ENCODE peak calls at places on chromosomes 4 and X, in five cellular contexts. S, N, Z, Y and C are unnamed samples.

GRCh38 chr4:78818530-78818929 is 42.4 kb downstream of the BMP2K start:
- DNase-seq in S (no peak), N (no peak), Z (no peak), Y (no peak), C (no peak)

GRCh38 chrX:97330150-97330549 is 446.4 kb downstream of the RPA4 start:
- DNase-seq in S (no peak), N (no peak), Z (no peak), Y (no peak), C (no peak)

GRCh38 chrX:13077168-13077567 is 32.7 kb upstream of the FAM9C start:
- DNase-seq in S (no peak), N (no peak), Z (no peak), Y (no peak), C (peak; percentile 57)

GRCh38 chr4:185352202-185352601 is 43.5 kb downstream of the LRP2BP start:
- DNase-seq in S (no peak), N (no peak), Z (no peak), Y (no peak), C (no peak)

GRCh38 chr4:8029689-8030088 is 90.0 kb upstream of the AFAP1 start:
- DNase-seq in S (no peak), N (no peak), Z (no peak), Y (no peak), C (no peak)

GRCh38 chrX:48826135-48826875 is at the start of gene ERAS:
- DNase-seq in S (no peak), N (no peak), Z (no peak), Y (peak; percentile 52), C (peak; percentile 53)

GRCh38 chr4:116705466-116705865 is 379.9 kb downstream of the TRAM1L1 start:
- DNase-seq in S (no peak), N (no peak), Z (no peak), Y (peak; percentile 46), C (peak; percentile 77)

GRCh38 chrX:26851981-26852380 is 611.2 kb downstream of the PPP4R3C start:
- DNase-seq in S (peak; percentile 41), N (peak; percentile 0), Z (no peak), Y (no peak), C (no peak)

GRCh38 chr4:88333741-88334405 is 44.8 kb upstream of the HERC6 start:
- DNase-seq in S (no peak), N (no peak), Z (no peak), Y (no peak), C (no peak)

GRCh38 chr4:15488136-15488535 is 18.5 kb downstream of the CC2D2A start:
- DNase-seq in S (no peak), N (no peak), Z (no peak), Y (no peak), C (no peak)

GRCh38 chr4:124420166-124420695 is 292.3 kb downstream of the ANKRD50 start:
- DNase-seq in S (no peak), N (no peak), Z (no peak), Y (no peak), C (no peak)

GRCh38 chr4:145545538-145546224 is 64.0 kb downstream of the SMAD1 start:
- DNase-seq in S (no peak), N (peak; percentile 65), Z (no peak), Y (no peak), C (no peak)

GRCh38 chr4:108674356-108674977 is 24.1 kb downstream of the OSTC start:
- DNase-seq in S (no peak), N (no peak), Z (no peak), Y (no peak), C (no peak)

GRCh38 chr4:119314356-119314755 is 7.6 kb downstream of the FABP2 start:
- DNase-seq in S (no peak), N (peak; percentile 61), Z (no peak), Y (no peak), C (no peak)

GRCh38 chr4:88728146-88728545 is 30.5 kb upstream of the NAP1L5 start:
- DNase-seq in S (no peak), N (no peak), Z (no peak), Y (no peak), C (no peak)

GRCh38 chr4:145623831-145624230 is 4.6 kb downstream of the MMAA start:
- DNase-seq in S (no peak), N (no peak), Z (no peak), Y (no peak), C (no peak)

GRCh38 chr4:172857026-172857425 is 311.6 kb upstream of the GALNT7 start:
- DNase-seq in S (no peak), N (no peak), Z (no peak), Y (no peak), C (no peak)

GRCh38 chrX:44104699-44105098 is 131.5 kb upstream of the NDP start:
- DNase-seq in S (no peak), N (no peak), Z (no peak), Y (no peak), C (no peak)

GRCh38 chr4:54282837-54283236 is 53.7 kb downstream of the PDGFRA start:
- DNase-seq in S (no peak), N (no peak), Z (no peak), Y (no peak), C (no peak)

GRCh38 chrX:118420462-118420861 is 74.6 kb downstream of the WDR44 start:
- DNase-seq in S (no peak), N (peak; percentile 12), Z (no peak), Y (no peak), C (no peak)

GRCh38 chr4:155543126-155543765 is 123.4 kb upstream of the GUCY1A1 start:
- DNase-seq in S (no peak), N (no peak), Z (no peak), Y (no peak), C (no peak)

GRCh38 chr4:137738377-137738990 is 206.2 kb upstream of the PCDH18 start:
- DNase-seq in S (no peak), N (no peak), Z (no peak), Y (no peak), C (no peak)

GRCh38 chr4:108540536-108540935 is 79.8 kb upstream of the RPL34 start:
- DNase-seq in S (no peak), N (peak; percentile 61), Z (no peak), Y (no peak), C (no peak)

GRCh38 chr4:179097741-179098140 is 1655.5 kb upstream of the AGA start:
- DNase-seq in S (no peak), N (peak; percentile 19), Z (peak; percentile 43), Y (no peak), C (no peak)

GRCh38 chr4:96295143-96295763 is 455.4 kb downstream of the PDHA2 start:
- DNase-seq in S (no peak), N (no peak), Z (no peak), Y (no peak), C (no peak)

GRCh38 chr4:6401797-6402196 is 70.6 kb downstream of the PPP2R2C start:
- DNase-seq in S (no peak), N (no peak), Z (no peak), Y (no peak), C (no peak)

GRCh38 chr4:103052145-103052544 is 24.4 kb downstream of the SLC9B2 start:
- DNase-seq in S (no peak), N (no peak), Z (no peak), Y (no peak), C (peak; percentile 39)

GRCh38 chrX:83260288-83260687 is 247.8 kb upstream of the POU3F4 start:
- DNase-seq in S (no peak), N (no peak), Z (no peak), Y (no peak), C (no peak)

GRCh38 chr4:186845137-186845842 is 121.6 kb upstream of the FAT1 start:
- DNase-seq in S (no peak), N (peak; percentile 89), Z (no peak), Y (no peak), C (no peak)

GRCh38 chrX:118655561-118656246 is 71.7 kb upstream of the IL13RA1 start:
- DNase-seq in S (no peak), N (no peak), Z (no peak), Y (no peak), C (no peak)

GRCh38 chr4:1551211-1551610 is 132.9 kb downstream of the FAM53A start:
- DNase-seq in S (no peak), N (no peak), Z (no peak), Y (no peak), C (no peak)